ENCODE peak calls at places on chromosomes 7 and 10, in five cellular contexts. T is Peyer's patch, V is cardiac muscle cell, F is neuronal stem cell, A is body of pancreas. K is an unnamed sample. For H3K9me3, the result is how much of the 10 kb centered on the place peaks cover.

GRCh38 chr7:98613601-98614425 is 3.3 kb upstream of the NPTX2 start:
- DNase-seq in V (peak), T (no peak), F (peak), A (no peak), K (no peak)

GRCh38 chr7:41053830-41054229 is 649.1 kb downstream of the INHBA start:
- DNase-seq in A (no peak), F (no peak), T (no peak), V (no peak), K (no peak)

GRCh38 chr7:8147004-8147403 is 115.0 kb downstream of the ICA1 start:
- DNase-seq in A (no peak), V (peak), T (no peak), F (peak), K (no peak)

GRCh38 chr7:75017832-75018231 is 53.3 kb downstream of the CASTOR2 start:
- DNase-seq in F (no peak), V (no peak), A (no peak), T (no peak), K (no peak)

GRCh38 chr7:22269963-22270362 is 87.0 kb downstream of the RAPGEF5 start:
- DNase-seq in F (no peak), V (no peak), T (peak), A (peak), K (no peak)

GRCh38 chr7:136293272-136293671 is 316.1 kb upstream of the MTPN start:
- DNase-seq in A (no peak), T (no peak), F (no peak), V (no peak), K (no peak)

GRCh38 chr10:7527468-7527867 is 116.6 kb upstream of the SFMBT2 start:
- DNase-seq in V (no peak), A (no peak), T (no peak), F (no peak), K (no peak)

GRCh38 chr7:149670288-149670687 is 103.1 kb downstream of the ZNF467 start:
- DNase-seq in F (no peak), V (peak), A (peak), T (no peak), K (no peak)

GRCh38 chr10:128418819-128419218 is 292.6 kb upstream of the MKI67 start:
- DNase-seq in T (no peak), F (no peak), A (no peak), V (peak), K (no peak)

GRCh38 chr7:156655232-156655628 is 14.7 kb downstream of the RNF32 start:
- DNase-seq in F (no peak), V (no peak), T (no peak), A (no peak), K (no peak)

GRCh38 chr10:132572545-132572937 is 35.0 kb downstream of the INPP5A start:
- DNase-seq in V (peak), A (no peak), F (no peak), T (no peak), K (no peak)

GRCh38 chr10:57694956-57695605 is 572.6 kb downstream of the IPMK start:
- DNase-seq in A (no peak), T (no peak), V (no peak), F (no peak), K (no peak)

GRCh38 chr7:149753370-149754233 is 19.8 kb downstream of the ZNF467 start:
- DNase-seq in V (peak), F (no peak), T (no peak), A (peak), K (no peak)

GRCh38 chr10:106655606-106656005 is 508.9 kb downstream of the SORCS1 start:
- DNase-seq in A (no peak), V (no peak), F (no peak), T (no peak), K (no peak)

GRCh38 chr10:89887830-89888229 is 186.4 kb downstream of the KIF20B start:
- DNase-seq in V (no peak), F (no peak), T (no peak), A (no peak), K (no peak)

GRCh38 chr7:39633563-39634550 is 10.5 kb downstream of the RALA start:
- DNase-seq in T (no peak), A (no peak), F (no peak), V (no peak), K (no peak)

GRCh38 chr7:52682993-52683392 is 352.4 kb upstream of the POM121L12 start:
- DNase-seq in F (no peak), A (no peak), T (no peak), V (no peak), K (no peak)

GRCh38 chr7:66224171-66224773 is 19.1 kb downstream of the TPST1 start:
- DNase-seq in A (peak), V (no peak), T (no peak), F (no peak), K (no peak)

GRCh38 chr7:44391746-44392617 is 66.6 kb upstream of the CAMK2B start:
- DNase-seq in F (no peak), A (no peak), V (no peak), T (no peak), K (no peak)

GRCh38 chr7:101538596-101539459 is 90.3 kb downstream of the MYL10 start:
- DNase-seq in T (peak), F (peak), A (peak), V (peak), K (peak)

GRCh38 chr7:133675510-133676218 is 422.8 kb downstream of the EXOC4 start:
- DNase-seq in T (no peak), V (no peak), A (no peak), F (no peak), K (no peak)

GRCh38 chr10:3292601-3293000 is 120.0 kb upstream of the PITRM1 start:
- DNase-seq in T (no peak), A (no peak), F (no peak), V (no peak), K (no peak)

GRCh38 chr7:90569368-90569767 is 26.8 kb upstream of the CDK14 start:
- DNase-seq in A (no peak), F (no peak), T (no peak), V (no peak), K (no peak)

GRCh38 chr7:72099784-72100183 is 312.4 kb downstream of the CALN1 start:
- DNase-seq in T (no peak), A (no peak), F (no peak), V (no peak), K (no peak)

GRCh38 chr7:121531175-121532070 is 135.3 kb upstream of the FAM3C start:
- DNase-seq in A (no peak), T (no peak), V (no peak), F (no peak), K (no peak)

GRCh38 chr7:123865517-123866117 is 20.6 kb downstream of the HYAL4 start:
- DNase-seq in V (peak), A (peak), T (no peak), F (peak), K (no peak)

GRCh38 chr7:108181073-108181985 is 51.2 kb upstream of the LAMB4 start:
- DNase-seq in A (no peak), T (no peak), F (peak), V (peak), K (no peak)

GRCh38 chr10:22133640-22134624 is 83.9 kb downstream of the EBLN1 start:
- DNase-seq in A (no peak), F (no peak), T (no peak), V (peak), K (no peak)

GRCh38 chr7:135979674-135980660 is 2.8 kb upstream of the MTPN start:
- DNase-seq in A (no peak), T (no peak), V (no peak), F (no peak), K (no peak)

GRCh38 chr7:77244222-77244934 is 44.8 kb upstream of the FGL2 start:
- DNase-seq in F (no peak), T (no peak), V (no peak), A (no peak), K (no peak)

GRCh38 chr7:158252081-158252836 is 335.4 kb downstream of the PTPRN2 start:
- DNase-seq in T (peak), V (no peak), F (no peak), A (no peak), K (peak)
- H3K9me3 ChIP-seq in T (under half), V (under half), F (under half), A (under half), K (under half)

DNA sequence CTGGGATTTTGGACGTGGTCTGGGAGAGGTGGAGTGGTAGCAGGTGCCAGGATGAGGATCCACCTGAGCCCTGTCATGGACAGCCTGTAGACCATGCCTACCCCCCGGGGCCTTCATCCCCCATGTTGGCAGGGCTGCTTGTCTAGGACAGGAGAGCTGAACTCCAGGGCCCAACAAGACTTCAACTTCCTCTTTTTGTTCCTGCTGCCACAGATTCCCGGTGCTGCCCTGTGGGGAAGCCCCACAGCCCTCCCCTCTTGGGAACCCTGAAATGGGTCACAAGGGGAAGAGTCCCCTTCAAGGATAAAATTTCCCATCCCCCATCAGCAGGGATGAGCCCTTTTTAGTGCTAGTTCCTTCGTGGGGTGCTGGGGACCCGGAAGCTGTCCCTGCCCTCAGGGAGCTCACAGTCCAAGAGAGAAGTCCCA is 1.3 kb upstream of the CUEDC2 start:
- DNase-seq in A (no peak), T (no peak), V (no peak), F (no peak), K (peak)
- H3K4me3 ChIP-seq in A (no peak), T (no peak), V (no peak), F (no peak), K (no peak)

GRCh38 chr7:55622241-55622835 is 50.0 kb upstream of the VOPP1 start:
- DNase-seq in V (no peak), A (no peak), T (no peak), F (no peak), K (no peak)
- H3K9me3 ChIP-seq in V (under half), A (under half), T (under half), F (under half), K (under half)

DNA sequence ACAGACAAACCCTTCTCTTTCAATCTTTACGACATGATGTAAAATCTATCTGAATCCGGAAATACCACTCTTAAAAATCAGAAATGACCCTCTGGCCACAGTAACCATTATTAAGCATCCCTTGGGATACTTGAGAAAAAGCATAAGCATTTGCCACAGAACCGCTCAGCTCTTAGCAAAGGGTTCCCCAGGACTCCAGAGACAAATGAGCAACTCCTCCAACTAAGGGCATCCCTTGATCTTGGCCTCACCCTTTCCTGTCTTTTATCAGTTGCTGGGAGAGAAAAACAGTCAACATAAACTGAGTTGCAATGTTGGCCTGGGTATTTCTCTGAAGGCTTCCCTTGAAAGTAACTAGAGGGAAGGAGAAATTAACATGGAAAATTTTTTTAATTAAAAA is 3.5 kb downstream of the PDLIM1 start:
- DNase-seq in F (no peak), A (no peak), V (no peak), T (no peak), K (no peak)
- H3K4me3 ChIP-seq in F (no peak), A (no peak), V (no peak), T (peak), K (peak)

GRCh38 chr10:88318803-88319202 is 264.3 kb downstream of the RNLS start:
- DNase-seq in F (no peak), V (no peak), A (no peak), T (no peak), K (no peak)

GRCh38 chr10:88317099-88317498 is 266.0 kb downstream of the RNLS start:
- DNase-seq in V (no peak), A (no peak), T (no peak), F (no peak), K (no peak)

GRCh38 chr10:88319960-88320517 is 263.1 kb downstream of the RNLS start:
- DNase-seq in V (no peak), T (no peak), F (no peak), A (no peak), K (no peak)

DNA sequence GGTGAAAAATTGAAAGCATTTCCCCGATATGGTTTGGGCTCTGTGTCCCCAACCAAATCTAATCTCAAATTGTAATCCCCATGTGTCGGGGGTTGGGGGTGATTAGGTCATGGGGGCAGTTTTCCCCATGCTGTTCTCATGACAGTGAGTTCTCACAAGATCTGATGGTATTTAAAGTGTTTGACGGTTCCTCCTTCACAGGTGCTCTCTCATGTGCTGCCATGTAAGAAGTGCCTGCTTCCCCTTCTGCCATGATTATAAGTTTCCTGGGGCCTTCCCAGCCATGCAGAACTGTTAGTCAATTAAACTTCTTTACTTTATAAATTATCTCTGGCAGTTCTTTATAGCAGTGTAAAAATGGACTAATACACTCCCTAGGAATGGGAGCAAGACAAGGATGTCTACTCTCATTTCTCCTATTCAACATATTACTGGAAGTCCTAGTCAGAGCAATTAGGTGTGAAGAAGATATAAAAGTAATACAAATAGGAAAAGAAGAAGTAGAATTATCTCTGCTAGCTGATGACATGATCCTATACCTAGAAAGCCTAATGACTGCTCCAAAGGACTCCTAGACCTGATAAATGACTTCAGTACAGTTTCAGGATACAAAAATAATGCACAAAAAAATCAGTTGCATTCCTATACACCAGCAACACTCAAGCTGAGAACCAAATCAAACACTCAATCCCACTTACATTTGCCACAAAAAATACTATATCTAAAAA is 260.6 kb downstream of the RNLS start:
- DNase-seq in F (no peak), T (no peak), V (no peak), A (no peak), K (no peak)
- H3K9me3 ChIP-seq in F (under half), T (under half), V (under half), A (under half), K (under half)

GRCh38 chr10:126409821-126410220 is 21.5 kb upstream of the ADAM12 start:
- DNase-seq in F (no peak), V (no peak), A (no peak), T (no peak), K (no peak)

GRCh38 chr10:126400641-126401040 is 12.4 kb upstream of the ADAM12 start:
- DNase-seq in T (no peak), A (no peak), F (no peak), V (no peak), K (no peak)

GRCh38 chr10:126408953-126409641 is 20.8 kb upstream of the ADAM12 start:
- DNase-seq in V (no peak), A (no peak), F (no peak), T (no peak), K (no peak)

GRCh38 chr10:126407831-126408230 is 19.6 kb upstream of the ADAM12 start:
- DNase-seq in A (no peak), V (no peak), F (no peak), T (no peak), K (no peak)

DNA sequence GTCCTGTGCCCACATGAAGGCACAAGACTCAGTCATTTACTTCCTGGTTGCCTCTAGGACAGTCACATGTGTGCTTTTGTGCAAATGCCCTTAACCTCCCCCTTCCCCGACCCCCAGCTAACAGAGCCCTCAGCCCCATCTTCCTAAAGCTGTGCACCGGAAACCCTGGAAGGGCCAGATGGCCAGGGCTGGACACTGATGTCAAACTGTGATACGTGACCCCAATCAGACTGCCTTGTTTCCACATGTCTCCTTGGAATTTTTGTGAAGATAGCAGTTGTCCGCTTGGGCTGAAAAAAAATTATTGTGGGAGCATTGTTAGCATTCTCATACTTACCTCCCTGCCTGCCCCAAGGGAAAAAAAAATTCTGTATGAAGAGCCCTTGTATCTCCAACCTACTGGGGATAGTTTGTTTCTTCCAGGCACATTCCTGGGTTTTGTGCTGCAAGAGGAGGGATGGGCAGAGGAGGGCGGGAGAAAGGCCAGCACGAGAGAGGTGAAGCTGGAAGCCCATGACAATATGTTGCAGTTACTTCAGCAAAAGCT is 17.0 kb upstream of the ADAM12 start:
- DNase-seq in T (no peak), F (no peak), A (no peak), V (no peak), K (no peak)
- H3K4me3 ChIP-seq in T (no peak), F (no peak), A (no peak), V (no peak), K (no peak)

DNA sequence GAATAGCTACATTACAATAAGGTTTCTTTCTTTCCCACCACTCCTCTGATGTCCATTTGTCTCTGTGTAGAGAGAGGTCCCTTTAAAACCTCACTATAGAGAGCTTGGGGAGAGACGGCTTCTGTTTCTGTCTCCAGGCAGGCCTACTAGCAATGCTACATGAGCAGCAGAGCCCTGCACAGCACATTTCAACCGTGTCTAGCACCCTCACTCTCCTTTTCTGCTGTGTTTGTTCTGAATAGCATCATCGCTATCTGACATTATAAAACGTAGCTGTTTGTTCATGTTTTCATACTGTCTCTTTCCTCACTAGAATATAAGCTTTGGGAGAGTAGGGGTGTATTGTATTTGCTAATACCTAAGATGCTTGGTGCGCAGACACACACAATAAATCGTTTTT is 487.8 kb upstream of the DPP6 start:
- DNase-seq in V (no peak), A (no peak), F (no peak), T (no peak), K (no peak)
- H3K9me3 ChIP-seq in V (under half), A (under half), F (under half), T (under half), K (under half)

GRCh38 chr10:60777696-60778213 is 523 bp upstream of the CDK1 start:
- DNase-seq in F (no peak), T (no peak), A (no peak), V (no peak), K (no peak)

GRCh38 chr10:60778214-60778977 is at the start of gene CDK1:
- DNase-seq in F (peak), T (peak), A (peak), V (peak), K (peak)

GRCh38 chr10:60778978-60779668 is 845 bp downstream of the CDK1 start:
- DNase-seq in F (no peak), A (no peak), V (peak), T (no peak), K (no peak)

GRCh38 chr10:60781678-60782077 is 3.4 kb downstream of the CDK1 start:
- DNase-seq in A (no peak), F (no peak), V (no peak), T (no peak), K (no peak)
- H3K4me3 ChIP-seq in A (no peak), F (no peak), V (no peak), T (no peak), K (no peak)

DNA sequence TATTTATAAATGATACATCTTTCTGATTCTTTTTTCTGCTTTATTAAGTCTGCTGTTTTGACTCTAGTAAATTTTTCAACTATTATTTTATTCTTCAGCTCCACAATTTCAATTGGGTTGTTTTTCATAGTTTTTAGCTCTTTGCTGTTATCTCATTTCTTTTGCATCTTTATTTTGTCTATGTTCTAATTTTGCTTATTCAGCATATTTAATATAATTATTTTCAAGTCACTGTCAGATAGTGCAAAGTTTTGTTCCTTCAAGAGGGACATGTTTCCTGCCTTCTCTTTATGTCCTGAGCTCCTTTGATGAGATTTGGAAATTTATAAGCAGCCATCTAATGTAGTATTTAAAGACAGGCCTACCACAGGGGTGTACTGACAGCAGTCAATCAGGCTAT is 131.5 kb upstream of the ZNF722 start:
- DNase-seq in F (no peak), V (no peak), T (no peak), A (no peak), K (no peak)
- H3K9me3 ChIP-seq in F (under half), V (under half), T (under half), A (under half), K (under half)

GRCh38 chr10:77909755-77910375 is 16.7 kb downstream of the DLG5 start:
- DNase-seq in V (no peak), F (no peak), T (peak), A (peak), K (no peak)
- H3K4me3 ChIP-seq in V (no peak), F (no peak), T (no peak), A (no peak), K (no peak)

K was measured in psoas muscle.